ENCODE peak calls at places on chromosomes 11 and 22, in five cellular contexts. One of them, this sample, is unnamed.

GRCh38 chr22:39182478-39183030 is 30.1 kb upstream of the CBX7 start:
- DNase-seq in GM06990: no peak
- DNase-seq in NCI-H82: no peak
- DNase-seq in H1: no peak
- DNase-seq in activated gamma-delta T cell treated with Interleukin-2 at 50 U/mL for 16 hours: no peak
- DNase-seq in this sample: no peak

GRCh38 chr22:25452116-25452700 is 112.3 kb upstream of the GRK3 start:
- DNase-seq in GM06990: no peak
- DNase-seq in H1: no peak
- DNase-seq in NCI-H82: no peak
- DNase-seq in activated gamma-delta T cell treated with Interleukin-2 at 50 U/mL for 16 hours: no peak
- DNase-seq in this sample: no peak

GRCh38 chr22:32697331-32697995 is 104.0 kb upstream of the TIMP3 start:
- DNase-seq in GM06990: no peak
- DNase-seq in H1: no peak
- DNase-seq in activated gamma-delta T cell treated with Interleukin-2 at 50 U/mL for 16 hours: no peak
- DNase-seq in NCI-H82: no peak
- DNase-seq in this sample: peak

GRCh38 chr11:134228625-134229024 is 4.2 kb downstream of the VPS26B start:
- DNase-seq in activated gamma-delta T cell treated with Interleukin-2 at 50 U/mL for 16 hours: peak
- DNase-seq in H1: no peak
- DNase-seq in GM06990: peak
- DNase-seq in NCI-H82: peak
- DNase-seq in this sample: no peak

GRCh38 chr11:23688835-23689234 is 808.0 kb upstream of the LUZP2 start:
- DNase-seq in NCI-H82: no peak
- DNase-seq in GM06990: no peak
- DNase-seq in activated gamma-delta T cell treated with Interleukin-2 at 50 U/mL for 16 hours: no peak
- DNase-seq in H1: no peak
- DNase-seq in this sample: no peak

GRCh38 chr11:34730544-34731295 is 109.8 kb downstream of the EHF start:
- DNase-seq in H1: no peak
- DNase-seq in activated gamma-delta T cell treated with Interleukin-2 at 50 U/mL for 16 hours: no peak
- DNase-seq in GM06990: no peak
- DNase-seq in NCI-H82: no peak
- DNase-seq in this sample: no peak

GRCh38 chr11:92751594-92751993 is 217.9 kb upstream of the MTNR1B start:
- DNase-seq in GM06990: no peak
- DNase-seq in NCI-H82: peak
- DNase-seq in activated gamma-delta T cell treated with Interleukin-2 at 50 U/mL for 16 hours: no peak
- DNase-seq in H1: no peak
- DNase-seq in this sample: no peak

GRCh38 chr11:68584097-68584496 is 100.2 kb upstream of the GAL start:
- DNase-seq in H1: peak
- DNase-seq in GM06990: peak
- DNase-seq in NCI-H82: peak
- DNase-seq in activated gamma-delta T cell treated with Interleukin-2 at 50 U/mL for 16 hours: peak
- DNase-seq in this sample: no peak

GRCh38 chr11:92136792-92137191 is 87.8 kb upstream of the FAT3 start:
- DNase-seq in activated gamma-delta T cell treated with Interleukin-2 at 50 U/mL for 16 hours: no peak
- DNase-seq in NCI-H82: peak
- DNase-seq in GM06990: no peak
- DNase-seq in H1: no peak
- DNase-seq in this sample: no peak

This sample was measured in RWPE1.